ENCODE peak calls at places on chromosomes 3 and 15, in nine cellular contexts. Q, D, A, Y, F, R, C, G and V are unnamed samples.
A peak's percentile ranks its signal among the peaks of the same experiment; 100 is the strongest.

GRCh38 chr15:78207110-78207458 is 27.3 kb downstream of the ACSBG1 start:
- DNase-seq in G (no peak), C (no peak), F (no peak), Q (no peak), Y (no peak), A (no peak), D (no peak), R (no peak), V (no peak)

GRCh38 chr15:49270541-49271421 is 100.7 kb downstream of the GALK2 start:
- DNase-seq in R (no peak), D (no peak), G (peak; percentile 37), C (peak; percentile 69), F (no peak), Q (peak; percentile 23), A (peak; percentile 59), Y (no peak), V (no peak)

GRCh38 chr15:68552344-68552743 is 26.4 kb upstream of the CORO2B start:
- DNase-seq in C (no peak), Y (no peak), R (no peak), Q (no peak), A (no peak), G (no peak), F (no peak), D (no peak), V (no peak)

GRCh38 chr3:183301937-183302580 is 49.0 kb downstream of the B3GNT5 start:
- DNase-seq in D (no peak), G (no peak), C (peak; percentile 16), Y (no peak), F (no peak), R (no peak), A (peak; percentile 61), Q (no peak), V (no peak)

GRCh38 chr3:1139071-1139470 is 46.2 kb downstream of the CNTN6 start:
- DNase-seq in G (no peak), R (no peak), D (no peak), Q (no peak), F (no peak), A (no peak), C (no peak), Y (no peak), V (no peak)

GRCh38 chr3:113141543-113141942 is 69.8 kb upstream of the BOC start:
- DNase-seq in D (no peak), A (no peak), R (no peak), Q (no peak), Y (no peak), F (no peak), G (no peak), C (no peak), V (no peak)

GRCh38 chr3:35305406-35305805 is 333.9 kb upstream of the ARPP21 start:
- DNase-seq in Y (no peak), C (no peak), R (no peak), A (no peak), D (no peak), F (no peak), G (no peak), Q (no peak), V (no peak)

GRCh38 chr3:100260081-100260684 is 609 bp upstream of the TBC1D23 start:
- DNase-seq in D (peak; percentile 37), Q (peak; percentile 73), Y (no peak), F (peak; percentile 52), R (no peak), G (peak; percentile 71), A (peak; percentile 76), C (peak; percentile 51), V (no peak)

DNA sequence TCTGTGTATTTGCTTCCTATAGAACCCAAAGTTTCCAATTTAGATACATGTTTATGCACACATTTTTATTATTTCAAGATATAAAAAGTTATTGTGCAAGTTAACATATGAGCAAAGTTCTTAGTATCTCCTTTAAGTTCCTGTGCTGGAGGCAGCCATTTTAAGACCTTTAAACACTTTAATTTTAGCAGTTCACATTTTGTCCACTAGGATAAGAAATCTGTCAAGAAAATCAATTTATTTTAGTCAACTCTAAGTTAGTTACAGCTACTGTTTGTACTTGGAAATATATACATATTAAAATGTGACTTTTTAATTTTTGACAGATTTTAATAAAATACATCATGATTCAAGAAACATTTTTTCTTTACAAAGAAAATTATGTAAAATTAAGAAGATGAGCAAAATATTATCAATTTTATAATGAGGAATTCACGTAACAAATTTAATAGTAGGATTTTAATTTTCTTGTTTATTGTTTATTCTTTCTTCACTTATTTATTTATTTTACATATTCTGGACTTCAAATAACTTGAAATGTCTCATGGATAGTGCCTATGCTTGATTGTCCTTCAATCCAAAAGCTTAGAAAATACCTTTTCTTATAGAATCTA is 402.6 kb upstream of the GBE1 start:
- DNase-seq in F (no peak), R (no peak), Q (peak; percentile 22), D (no peak), G (no peak), C (peak; percentile 18), Y (no peak), A (peak; percentile 67), V (no peak)
- TF ChIP-seq CTCF in F (peak; percentile 65), R (peak; percentile 31), Q (peak; percentile 48), D (no peak), G (no peak), C (peak; percentile 25), Y (no peak), A (peak; percentile 41), V (no peak)

GRCh38 chr3:151544164-151544548 is 83.3 kb upstream of the IGSF10 start:
- DNase-seq in Q (no peak), G (no peak), F (no peak), A (no peak), Y (no peak), D (no peak), R (no peak), C (no peak), V (no peak)

GRCh38 chr3:151541184-151541583 is 80.3 kb upstream of the IGSF10 start:
- DNase-seq in R (no peak), F (no peak), A (no peak), C (peak; percentile 2), Y (no peak), Q (no peak), G (no peak), D (no peak), V (no peak)

GRCh38 chr3:151537751-151538150 is 76.9 kb upstream of the IGSF10 start:
- DNase-seq in C (peak; percentile 13), Y (no peak), D (no peak), Q (no peak), G (no peak), F (no peak), R (no peak), A (peak; percentile 52), V (no peak)

GRCh38 chr3:151539599-151539998 is 78.7 kb upstream of the IGSF10 start:
- DNase-seq in A (no peak), Q (no peak), Y (no peak), D (no peak), R (no peak), C (no peak), F (no peak), G (no peak), V (no peak)

DNA sequence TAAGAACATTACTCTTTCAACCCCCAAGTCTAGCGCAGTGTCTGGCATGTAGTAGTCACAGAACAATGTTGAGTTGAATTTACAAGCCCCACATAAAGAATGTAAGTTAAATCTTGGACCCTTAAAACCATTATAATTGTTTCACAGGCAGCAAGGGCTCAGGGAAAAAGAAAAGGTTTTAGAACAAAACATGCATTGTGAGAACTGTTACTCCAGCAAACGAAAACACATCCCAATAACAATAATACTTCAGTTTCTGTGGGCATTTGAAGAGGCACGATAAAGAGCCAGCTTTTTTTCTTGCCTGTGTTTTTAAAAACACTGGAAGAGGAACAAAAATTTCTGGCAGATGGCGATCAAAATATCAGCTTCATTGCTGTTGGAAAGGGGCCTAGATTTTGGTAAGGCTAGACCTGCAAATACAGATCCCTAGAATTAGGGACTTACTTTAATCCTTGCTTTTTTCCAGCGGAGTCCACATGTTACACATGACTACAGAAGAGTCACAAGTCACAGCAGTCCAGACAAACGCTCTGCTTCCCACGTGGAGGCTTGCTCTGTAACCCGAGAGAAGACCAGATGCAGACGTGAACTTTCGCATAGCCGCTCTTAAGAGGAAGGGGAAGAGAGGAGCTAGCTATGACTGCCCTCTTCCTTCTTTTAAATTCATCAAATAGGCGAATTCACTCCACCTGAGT is 78.0 kb upstream of the IGSF10 start:
- DNase-seq in C (peak; percentile 30), F (no peak), Y (peak; percentile 67), R (no peak), G (peak; percentile 66), Q (peak; percentile 39), A (peak; percentile 65), D (peak; percentile 26), V (no peak)
- H3K4me3 ChIP-seq in C (no peak overlapping the region), F (no peak overlapping the region), Y (peak overlapping the region; percentile 24), R (no peak overlapping the region), G (peak overlapping the region; percentile 19), Q (no peak overlapping the region), A (no peak overlapping the region), D (no peak overlapping the region), V (no peak overlapping the region)

GRCh38 chr15:64102497-64102896 is 6.7 kb downstream of the SNX1 start:
- DNase-seq in Q (no peak), D (no peak), A (no peak), C (no peak), G (no peak), Y (no peak), R (no peak), F (no peak), V (no peak)

GRCh38 chr15:64111679-64112050 is 15.9 kb downstream of the SNX1 start:
- DNase-seq in F (no peak), Q (no peak), D (no peak), R (no peak), A (no peak), C (no peak), G (no peak), Y (no peak), V (no peak)

GRCh38 chr15:64105113-64105704 is 9.4 kb downstream of the SNX1 start:
- DNase-seq in C (peak; percentile 57), R (no peak), A (peak; percentile 82), G (peak; percentile 18), F (no peak), D (no peak), Y (no peak), Q (no peak), V (no peak)

GRCh38 chr15:64110945-64111678 is 15.3 kb downstream of the SNX1 start:
- DNase-seq in A (no peak), D (no peak), G (no peak), Y (no peak), R (no peak), Q (no peak), C (no peak), F (no peak), V (no peak)

DNA sequence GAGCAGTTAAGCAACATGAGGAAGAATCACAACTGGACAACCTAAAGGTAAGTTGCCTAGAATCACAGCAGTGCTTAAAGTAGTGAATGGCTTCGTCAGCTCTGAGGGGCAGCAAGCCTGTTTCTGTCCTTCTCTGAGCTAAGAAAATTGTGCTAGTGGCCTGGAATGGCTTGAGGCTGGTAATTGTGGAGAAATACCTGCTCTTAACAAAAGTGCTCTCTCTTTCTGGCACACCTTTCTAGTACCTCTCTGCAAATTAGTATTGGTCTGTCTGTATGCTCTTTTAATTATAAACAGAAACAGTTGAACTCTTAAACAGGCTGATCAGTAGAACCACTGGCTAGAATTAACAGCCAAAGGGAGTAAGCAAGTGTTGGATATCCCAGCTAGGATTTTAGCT is 11.6 kb downstream of the SNX1 start:
- DNase-seq in A (no peak), D (no peak), G (no peak), Q (no peak), C (no peak), Y (no peak), R (no peak), F (no peak), V (no peak)
- TF ChIP-seq CTCF in A (no peak), D (no peak), G (no peak), Q (no peak), C (no peak), Y (no peak), R (no peak), F (no peak), V (no peak)

DNA sequence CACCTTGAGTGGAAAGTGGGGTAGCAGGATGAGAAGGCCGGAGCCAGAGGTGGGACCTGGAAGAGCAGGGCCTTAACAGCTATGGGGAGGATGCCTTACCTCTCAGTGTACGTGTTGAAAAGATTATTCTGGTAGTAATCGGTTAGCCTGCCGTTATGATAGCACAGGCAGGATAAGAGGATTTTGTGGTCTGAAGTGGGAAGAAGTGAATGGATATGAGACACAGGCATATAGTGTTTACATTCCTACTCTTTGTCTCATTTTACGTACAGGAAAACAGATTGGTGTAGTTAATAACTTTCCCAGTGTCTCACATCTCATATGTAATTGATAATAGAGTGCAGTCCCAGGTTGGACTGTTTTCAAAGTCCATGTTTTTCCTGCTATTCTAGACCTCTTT is 172.3 kb downstream of the KLHL25 start:
- DNase-seq in C (peak; percentile 92), Y (no peak), R (peak; percentile 56), D (no peak), A (no peak), Q (no peak), G (no peak), F (no peak), V (no peak)
- H3K4me3 ChIP-seq in C (no peak overlapping the region), Y (peak overlapping the region; percentile 26), R (peak overlapping the region; percentile 50), D (no peak overlapping the region), A (peak overlapping the region; percentile 64), Q (no peak overlapping the region), G (peak overlapping the region; percentile 72), F (no peak overlapping the region), V (no peak overlapping the region)